ENCODE peak calls at places on chromosome 5, in ten cellular contexts. I is GM18507; J is stimulated activated CD4-positive, alpha-beta T cell treated with anti-CD3 and anti-CD28 coated beads, Interleukin-4, amount 100 ng/mL, for 48 hours; K is IMR-90; A is effector CD4-positive, alpha-beta T cell; M is activated naive CD4-positive, alpha-beta T cell; T is neural crest cell; O is left ventricle myocardium superior; E is substantia nigra; R is astrocyte of the spinal cord. C is an unnamed sample.

GRCh38 chr5:139884144-139884543 is 88.5 kb downstream of the PSD2 start:
- DNase-seq in T (no peak), M (no peak), R (no peak), K (no peak), O (peak), E (no peak), J (no peak), I (no peak), A (no peak), C (no peak)

GRCh38 chr5:43555895-43556606 is 826 bp downstream of the PAIP1 start:
- DNase-seq in O (peak), K (peak), E (peak), I (peak), T (peak), A (peak), J (peak), M (peak), R (peak), C (peak)

GRCh38 chr5:149452007-149452664 is 73.0 kb upstream of the IL17B start:
- DNase-seq in E (no peak), K (peak), J (no peak), T (no peak), A (no peak), O (peak), M (no peak), R (peak), I (no peak), C (no peak)

GRCh38 chr5:43231977-43232376 is 40.0 kb downstream of the NIM1K start:
- DNase-seq in K (no peak), A (no peak), O (no peak), T (no peak), E (no peak), R (no peak), J (no peak), I (no peak), M (no peak), C (no peak)

GRCh38 chr5:132748522-132749000 is 1.3 kb downstream of the CCNI2 start:
- DNase-seq in R (no peak), J (no peak), O (no peak), K (no peak), I (no peak), A (no peak), M (no peak), T (no peak), E (no peak), C (no peak)

GRCh38 chr5:81450940-81451339 is 57.0 kb upstream of the ACOT12 start:
- DNase-seq in R (peak), M (no peak), E (no peak), A (no peak), I (no peak), O (no peak), J (no peak), K (peak), T (no peak), C (no peak)

GRCh38 chr5:138603521-138603920 is 28.3 kb upstream of the HSPA9 start:
- DNase-seq in M (no peak), J (no peak), I (no peak), A (no peak), K (peak), O (no peak), R (no peak), E (no peak), T (no peak), C (no peak)

GRCh38 chr5:132457371-132458225 is 33.0 kb downstream of the IRF1 start:
- DNase-seq in J (no peak), T (no peak), K (peak), E (no peak), R (peak), O (peak), M (no peak), I (no peak), A (no peak), C (peak)

GRCh38 chr5:14204785-14205321 is 61.7 kb downstream of the TRIO start:
- DNase-seq in J (no peak), E (no peak), R (peak), A (no peak), M (no peak), T (no peak), K (peak), O (peak), I (no peak), C (no peak)

GRCh38 chr5:91301459-91301858 is 81.7 kb downstream of the ARRDC3 start:
- DNase-seq in O (no peak), M (no peak), A (no peak), E (no peak), I (no peak), R (no peak), K (peak), J (no peak), T (no peak), C (no peak)

GRCh38 chr5:67194169-67194568 is 2.4 kb downstream of the CD180 start:
- DNase-seq in E (no peak), J (no peak), T (no peak), O (no peak), R (no peak), K (no peak), M (no peak), A (no peak), I (no peak), C (no peak)

GRCh38 chr5:65907138-65907537 is 19.2 kb upstream of the ERBIN start:
- DNase-seq in M (no peak), T (no peak), R (peak), K (no peak), E (no peak), I (no peak), O (no peak), A (no peak), J (no peak), C (no peak)

GRCh38 chr5:148794729-148795590 is 31.5 kb upstream of the ADRB2 start:
- DNase-seq in J (no peak), R (peak), A (no peak), M (no peak), K (peak), I (no peak), E (no peak), O (no peak), T (no peak), C (no peak)

GRCh38 chr5:146079695-146080361 is 25.5 kb downstream of the PLAC8L1 start:
- DNase-seq in T (no peak), M (no peak), I (no peak), K (peak), A (no peak), E (no peak), R (peak), J (no peak), O (no peak), C (no peak)

GRCh38 chr5:40551706-40552557 is 127.8 kb upstream of the PTGER4 start:
- DNase-seq in M (no peak), A (no peak), T (no peak), K (peak), E (no peak), J (no peak), I (no peak), R (peak), O (no peak), C (no peak)

GRCh38 chr5:154518438-154518867 is 40.4 kb upstream of the HAND1 start:
- DNase-seq in I (no peak), R (no peak), A (no peak), E (no peak), K (no peak), O (no peak), T (no peak), J (no peak), M (no peak), C (no peak)

GRCh38 chr5:175795959-175796358 is 75.4 kb upstream of the CPLX2 start:
- DNase-seq in T (no peak), K (no peak), R (no peak), O (no peak), E (no peak), I (no peak), J (no peak), A (no peak), M (no peak), C (no peak)

GRCh38 chr5:150763023-150763793 is 4.4 kb upstream of the DCTN4 start:
- DNase-seq in I (no peak), O (peak), K (peak), T (no peak), J (no peak), A (no peak), M (no peak), E (no peak), R (peak), C (no peak)

GRCh38 chr5:197892-198489 is 6.7 kb downstream of the LRRC14B start:
- DNase-seq in I (no peak), O (peak), A (no peak), M (no peak), K (no peak), R (no peak), T (no peak), J (no peak), E (no peak), C (no peak)

GRCh38 chr5:17218353-17219005 is 1.0 kb downstream of the BASP1 start:
- DNase-seq in E (no peak), M (no peak), R (peak), T (peak), O (peak), J (no peak), K (peak), A (no peak), I (no peak), C (no peak)

GRCh38 chr5:78613151-78613533 is 35.4 kb downstream of the LHFPL2 start:
- DNase-seq in A (no peak), K (no peak), M (no peak), O (no peak), J (no peak), R (no peak), E (no peak), I (no peak), T (no peak), C (no peak)

GRCh38 chr5:141783599-141784296 is 94.5 kb downstream of the PCDH1 start:
- DNase-seq in A (no peak), M (no peak), T (no peak), K (no peak), J (no peak), O (no peak), R (no peak), I (no peak), E (no peak), C (no peak)

GRCh38 chr5:152632380-152632779 is 227.3 kb upstream of the NMUR2 start:
- DNase-seq in O (no peak), M (no peak), I (no peak), T (no peak), E (no peak), R (no peak), A (no peak), K (no peak), J (no peak), C (no peak)

GRCh38 chr5:95035891-95036675 is 248.8 kb downstream of the MCTP1 start:
- DNase-seq in J (no peak), I (no peak), R (peak), E (no peak), T (no peak), K (no peak), A (no peak), M (no peak), O (no peak), C (no peak)

GRCh38 chr5:102594192-102594591 is 95.4 kb upstream of the SLCO6A1 start:
- DNase-seq in A (no peak), I (no peak), T (no peak), M (no peak), E (no peak), K (no peak), O (no peak), R (no peak), J (no peak), C (no peak)

GRCh38 chr5:39283231-39283818 is 64.0 kb upstream of the FYB1 start:
- DNase-seq in M (no peak), O (no peak), J (no peak), R (peak), E (peak), K (peak), I (no peak), T (no peak), A (peak), C (peak)

GRCh38 chr5:172293054-172293744 is 9.6 kb upstream of the UBTD2 start:
- DNase-seq in J (peak), R (peak), E (peak), O (peak), A (peak), K (peak), I (peak), M (no peak), T (peak), C (peak)

GRCh38 chr5:178627259-178627598 is 379 bp upstream of the CLK4 start:
- DNase-seq in T (no peak), R (no peak), J (no peak), I (no peak), M (no peak), E (no peak), K (no peak), A (no peak), O (no peak), C (no peak)

GRCh38 chr5:122805481-122805880 is 30.6 kb downstream of the SNX2 start:
- DNase-seq in I (no peak), O (no peak), M (no peak), J (no peak), R (no peak), K (peak), A (no peak), T (no peak), E (no peak), C (no peak)

GRCh38 chr5:52989025-52989780 is at the start of gene ITGA2:
- DNase-seq in R (peak), K (peak), I (no peak), J (peak), A (no peak), M (no peak), O (peak), E (no peak), T (peak), C (peak)

GRCh38 chr5:111454198-111454606 is 58.1 kb downstream of the STARD4 start:
- DNase-seq in A (no peak), O (no peak), I (no peak), E (no peak), T (no peak), K (peak), R (peak), J (no peak), M (no peak), C (no peak)

GRCh38 chr5:93336330-93337110 is 244.5 kb downstream of the NR2F1-AS1 start:
- DNase-seq in A (no peak), O (no peak), J (no peak), R (no peak), M (no peak), I (no peak), E (no peak), T (no peak), K (peak), C (no peak)

GRCh38 chr5:143121135-143121474 is 282.4 kb downstream of the NR3C1 start:
- DNase-seq in T (no peak), K (no peak), R (no peak), O (no peak), E (no peak), I (no peak), M (no peak), A (no peak), J (no peak), C (peak)

GRCh38 chr5:136159457-136159856 is 26.8 kb downstream of the SMAD5 start:
- DNase-seq in R (peak), I (no peak), O (no peak), K (peak), J (no peak), T (no peak), E (no peak), A (no peak), M (no peak), C (no peak)

GRCh38 chr5:72523960-72524582 is 16.9 kb upstream of the ZNF366 start:
- DNase-seq in R (peak), J (no peak), O (no peak), E (no peak), K (peak), A (no peak), T (no peak), I (peak), M (no peak), C (no peak)

GRCh38 chr5:15446552-15446951 is 53.4 kb upstream of the FBXL7 start:
- DNase-seq in O (no peak), E (no peak), K (peak), M (no peak), T (no peak), A (no peak), R (peak), I (no peak), J (no peak), C (no peak)

C was measured in CD8-positive, alpha-beta memory T cell.